ENCODE peak calls at places on chromosomes 12 and 14, in five cellular contexts. T is right atrium auricular region, R is endothelial cell, Q is colonic mucosa, W is heart right ventricle. M is an unnamed sample.

GRCh38 chr12:70366581-70367267 is 634 bp downstream of the KCNMB4 start:
- DNase-seq in T (no peak), R (peak), Q (peak), W (peak), M (peak)

GRCh38 chr12:109595321-109595902 is 21.8 kb downstream of the MVK start:
- DNase-seq in T (no peak), R (no peak), Q (no peak), W (no peak), M (no peak)

GRCh38 chr12:84910549-84911241 is 1.9 kb downstream of the SLC6A15 start:
- DNase-seq in T (no peak), R (peak), Q (no peak), W (no peak), M (no peak)

GRCh38 chr14:58296731-58297130 is 1.6 kb upstream of the ARID4A start:
- DNase-seq in T (no peak), R (no peak), Q (no peak), W (no peak), M (no peak)

GRCh38 chr14:51873221-51873893 is 12.9 kb downstream of the GNG2 start:
- DNase-seq in T (no peak), R (no peak), Q (no peak), W (no peak), M (peak)

GRCh38 chr12:25723921-25724491 is 170.9 kb upstream of the LMNTD1 start:
- DNase-seq in T (no peak), R (no peak), Q (no peak), W (no peak), M (no peak)

GRCh38 chr14:53367631-53368030 is 214.5 kb upstream of the DDHD1 start:
- DNase-seq in T (no peak), R (no peak), Q (no peak), W (peak), M (no peak)

GRCh38 chr14:22598896-22599244 is 770 bp downstream of the ABHD4 start:
- DNase-seq in T (peak), R (no peak), Q (peak), W (no peak), M (peak)

GRCh38 chr14:69004731-69005431 is 25.8 kb upstream of the ACTN1 start:
- DNase-seq in T (no peak), R (no peak), Q (no peak), W (no peak), M (no peak)

GRCh38 chr12:112149596-112149995 is 24.2 kb downstream of the TRAFD1 start:
- DNase-seq in T (peak), R (no peak), Q (no peak), W (no peak), M (no peak)

GRCh38 chr12:25256826-25257225 is 6.1 kb upstream of the KRAS start:
- DNase-seq in T (no peak), R (no peak), Q (no peak), W (no peak), M (no peak)

GRCh38 chr12:50014342-50014741 is 11.0 kb downstream of the RACGAP1 start:
- DNase-seq in T (no peak), R (no peak), Q (no peak), W (no peak), M (no peak)

GRCh38 chr12:50018968-50019367 is 6.3 kb downstream of the RACGAP1 start:
- DNase-seq in T (no peak), R (no peak), Q (no peak), W (no peak), M (no peak)

GRCh38 chr12:50017653-50018052 is 7.6 kb downstream of the RACGAP1 start:
- DNase-seq in T (no peak), R (no peak), Q (no peak), W (no peak), M (no peak)

GRCh38 chr12:50019524-50019923 is 5.8 kb downstream of the RACGAP1 start:
- DNase-seq in T (no peak), R (no peak), Q (no peak), W (no peak), M (no peak)

GRCh38 chr12:50017047-50017446 is 8.2 kb downstream of the RACGAP1 start:
- DNase-seq in T (peak), R (no peak), Q (peak), W (peak), M (no peak)
- TF ChIP-seq CTCF in T (no peak), R (no peak), Q (no peak), W (no peak), M (no peak)

DNA sequence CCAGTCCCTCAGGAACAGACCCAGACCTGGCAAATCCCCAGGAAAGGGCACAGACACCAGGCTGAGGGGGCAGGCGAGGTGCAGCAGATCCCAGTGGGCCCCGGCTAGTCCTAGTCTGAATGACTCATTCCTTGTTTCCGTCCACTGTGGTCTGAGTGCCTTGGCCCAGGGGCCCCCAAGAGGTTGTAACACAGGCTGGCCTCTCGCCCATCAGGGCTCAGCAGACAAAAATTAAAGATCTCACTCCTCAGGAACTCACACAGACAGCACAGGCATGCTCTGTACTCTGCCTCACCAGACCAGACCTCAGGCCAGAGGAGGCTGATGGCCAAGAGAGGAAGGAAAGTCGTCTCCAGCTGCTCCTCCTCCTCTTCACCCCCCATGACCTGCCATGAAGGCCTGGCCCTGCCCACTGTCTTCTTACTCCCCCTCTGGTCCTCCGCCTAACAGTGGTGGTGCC is 7.7 kb upstream of the LTBP2 start:
- DNase-seq in T (peak), R (no peak), Q (peak), W (peak), M (no peak)
- TF ChIP-seq CTCF in T (no peak), R (no peak), Q (no peak), W (no peak), M (no peak)

GRCh38 chr12:752673-753400 is 458 bp downstream of the WNK1 start:
- DNase-seq in T (peak), R (peak), Q (peak), W (peak), M (peak)
- TF ChIP-seq CTCF in T (no peak), R (peak), Q (no peak), W (peak), M (peak)

DNA sequence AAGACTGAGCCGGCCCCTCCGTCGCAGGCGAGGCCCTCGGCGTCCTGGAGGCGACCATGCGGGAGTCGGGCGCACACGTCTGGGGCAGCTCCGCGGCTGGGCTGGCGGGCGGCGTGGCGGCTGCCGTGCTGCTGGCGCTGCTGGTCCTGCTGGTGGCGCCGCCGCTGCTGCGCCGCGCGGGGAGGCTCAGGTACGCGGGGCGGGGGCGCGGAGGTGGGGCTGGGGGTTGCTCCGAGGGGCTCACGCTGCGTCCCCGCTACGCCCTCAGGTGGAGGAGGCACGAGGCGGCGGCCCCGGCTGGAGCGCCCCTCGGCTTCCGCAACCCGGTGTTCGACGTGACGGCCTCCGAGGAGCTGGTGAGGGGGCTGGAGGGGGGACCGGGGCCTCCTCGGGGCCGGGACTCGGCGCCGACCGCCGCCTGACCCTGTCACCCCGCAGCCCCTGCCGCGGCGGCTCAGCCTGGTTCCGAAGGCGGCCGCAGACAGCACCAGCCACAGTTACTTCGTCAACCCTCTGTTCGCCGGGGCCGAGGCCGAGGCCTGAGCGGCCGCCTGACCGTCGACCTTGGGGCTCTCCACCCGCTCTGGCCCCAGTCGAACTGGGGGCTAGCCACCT is 7.8 kb downstream of the AMN start:
- DNase-seq in T (no peak), R (peak), Q (no peak), W (no peak), M (no peak)
- TF ChIP-seq CTCF in T (no peak), R (no peak), Q (no peak), W (no peak), M (no peak)

GRCh38 chr14:37129047-37129446 is 43.4 kb downstream of the SLC25A21 start:
- DNase-seq in T (no peak), R (no peak), Q (no peak), W (no peak), M (no peak)

GRCh38 chr14:37118673-37119366 is 53.6 kb downstream of the SLC25A21 start:
- DNase-seq in T (no peak), R (no peak), Q (no peak), W (no peak), M (no peak)

GRCh38 chr14:37122288-37122687 is 50.1 kb downstream of the SLC25A21 start:
- DNase-seq in T (no peak), R (no peak), Q (no peak), W (no peak), M (no peak)

GRCh38 chr14:37122919-37123639 is 49.3 kb downstream of the SLC25A21 start:
- DNase-seq in T (no peak), R (no peak), Q (no peak), W (no peak), M (no peak)

DNA sequence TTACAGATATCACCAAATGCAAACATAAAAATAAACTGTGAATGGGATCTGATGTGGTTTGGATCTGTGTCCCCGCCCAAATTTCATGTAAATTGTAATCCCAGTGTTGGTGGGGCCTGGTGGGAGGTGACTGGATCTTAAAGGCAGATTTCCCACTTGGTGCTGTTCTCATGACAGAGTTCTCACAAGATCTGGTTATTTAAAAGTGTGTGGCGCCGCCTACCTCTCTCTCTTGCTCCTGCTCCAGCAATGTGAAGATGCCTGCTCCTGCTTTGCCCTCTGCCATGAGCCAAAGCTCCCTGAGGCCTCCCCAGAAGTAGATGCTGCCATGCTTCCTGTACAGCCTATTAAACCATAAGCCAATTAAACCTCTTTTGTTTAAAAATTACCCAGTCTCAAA is 47.8 kb downstream of the SLC25A21 start:
- DNase-seq in T (no peak), R (no peak), Q (no peak), W (no peak), M (no peak)
- TF ChIP-seq CTCF in T (no peak), R (no peak), Q (no peak), W (no peak), M (no peak)

GRCh38 chr12:115468087-115468510 is 784.1 kb upstream of the TBX3 start:
- DNase-seq in T (no peak), R (no peak), Q (peak), W (no peak), M (no peak)

GRCh38 chr12:115473257-115473956 is 789.4 kb upstream of the TBX3 start:
- DNase-seq in T (no peak), R (no peak), Q (no peak), W (no peak), M (no peak)

GRCh38 chr12:115470526-115470925 is 786.6 kb upstream of the TBX3 start:
- DNase-seq in T (no peak), R (no peak), Q (no peak), W (no peak), M (no peak)

GRCh38 chr12:115472852-115473251 is 788.9 kb upstream of the TBX3 start:
- DNase-seq in T (no peak), R (no peak), Q (no peak), W (no peak), M (no peak)

DNA sequence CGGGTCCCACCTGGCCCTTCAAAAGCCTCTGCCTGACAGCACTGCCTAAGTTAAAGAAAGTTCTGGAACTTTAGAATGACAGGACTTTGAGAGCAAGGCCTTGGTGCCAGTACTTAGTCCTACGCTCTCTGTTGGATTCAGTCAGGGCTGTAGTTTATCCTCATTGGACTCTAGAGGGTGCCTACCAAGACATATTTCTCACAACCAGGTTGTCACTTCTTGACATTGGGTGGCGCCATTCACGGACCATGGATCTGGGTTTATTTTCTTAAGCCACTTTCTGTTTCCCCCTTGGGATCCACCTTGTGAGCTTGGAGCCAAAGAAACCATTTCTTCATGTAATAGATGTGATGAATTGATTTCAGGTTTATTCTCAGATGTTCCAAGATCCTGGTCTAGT is 787.0 kb upstream of the TBX3 start:
- DNase-seq in T (no peak), R (no peak), Q (no peak), W (no peak), M (no peak)
- TF ChIP-seq CTCF in T (no peak), R (no peak), Q (no peak), W (no peak), M (no peak)

M was measured in GM10248.